ENCODE peak calls at places on chromosomes 1 and 21, in eight cellular contexts. One of them, this sample, is unnamed.

GRCh38 chr1:203057831-203058673 is 27.8 kb downstream of the MYOG start:
- DNase-seq in prostate gland: no peak
- DNase-seq in H1: no peak
- DNase-seq in stomach: no peak
- DNase-seq in HCT116: no peak
- DNase-seq in breast epithelium: no peak
- DNase-seq in sigmoid colon: no peak
- DNase-seq in suprapubic skin: no peak
- DNase-seq in this sample: no peak

GRCh38 chr1:41713141-41713540 is 205.6 kb downstream of the HIVEP3 start:
- DNase-seq in prostate gland: no peak
- DNase-seq in sigmoid colon: no peak
- DNase-seq in HCT116: no peak
- DNase-seq in stomach: no peak
- DNase-seq in H1: no peak
- DNase-seq in breast epithelium: no peak
- DNase-seq in suprapubic skin: no peak
- DNase-seq in this sample: no peak

GRCh38 chr1:145936247-145936646 is 9.0 kb upstream of the RBM8A start:
- DNase-seq in sigmoid colon: no peak
- DNase-seq in breast epithelium: peak; percentile 61
- DNase-seq in prostate gland: no peak
- DNase-seq in HCT116: no peak
- DNase-seq in suprapubic skin: no peak
- DNase-seq in H1: no peak
- DNase-seq in stomach: no peak
- DNase-seq in this sample: no peak

GRCh38 chr1:163875214-163875926 is 553.6 kb downstream of the NUF2 start:
- DNase-seq in suprapubic skin: peak; percentile 74
- DNase-seq in breast epithelium: no peak
- DNase-seq in stomach: no peak
- DNase-seq in H1: no peak
- DNase-seq in prostate gland: no peak
- DNase-seq in sigmoid colon: peak; percentile 79
- DNase-seq in HCT116: no peak
- DNase-seq in this sample: no peak

GRCh38 chr1:182041615-182042014 is 19.9 kb downstream of the ZNF648 start:
- DNase-seq in suprapubic skin: no peak
- DNase-seq in stomach: no peak
- DNase-seq in H1: no peak
- DNase-seq in breast epithelium: no peak
- DNase-seq in sigmoid colon: no peak
- DNase-seq in HCT116: no peak
- DNase-seq in prostate gland: no peak
- DNase-seq in this sample: no peak

GRCh38 chr1:93702102-93702827 is 20.6 kb upstream of the BCAR3 start:
- DNase-seq in prostate gland: no peak
- DNase-seq in suprapubic skin: no peak
- DNase-seq in stomach: no peak
- DNase-seq in HCT116: no peak
- DNase-seq in H1: no peak
- DNase-seq in sigmoid colon: peak; percentile 55
- DNase-seq in breast epithelium: peak; percentile 50
- DNase-seq in this sample: no peak

GRCh38 chr1:64861611-64862010 is 104.7 kb downstream of the JAK1 start:
- DNase-seq in sigmoid colon: no peak
- DNase-seq in HCT116: no peak
- DNase-seq in H1: peak; percentile 62
- DNase-seq in suprapubic skin: no peak
- DNase-seq in prostate gland: no peak
- DNase-seq in stomach: peak; percentile 35
- DNase-seq in breast epithelium: no peak
- DNase-seq in this sample: no peak

GRCh38 chr1:117959364-117959763 is 29.8 kb downstream of the WDR3 start:
- DNase-seq in sigmoid colon: no peak
- DNase-seq in H1: no peak
- DNase-seq in HCT116: no peak
- DNase-seq in suprapubic skin: no peak
- DNase-seq in stomach: no peak
- DNase-seq in prostate gland: no peak
- DNase-seq in breast epithelium: no peak
- DNase-seq in this sample: no peak

GRCh38 chr21:43664358-43664757 is 5.0 kb downstream of the RRP1B start:
- DNase-seq in sigmoid colon: no peak
- DNase-seq in stomach: no peak
- DNase-seq in HCT116: no peak
- DNase-seq in suprapubic skin: no peak
- DNase-seq in breast epithelium: no peak
- DNase-seq in H1: no peak
- DNase-seq in prostate gland: no peak
- DNase-seq in this sample: no peak

GRCh38 chr1:8398677-8399076 is 80.8 kb downstream of the SLC45A1 start:
- DNase-seq in stomach: no peak
- DNase-seq in sigmoid colon: no peak
- DNase-seq in HCT116: no peak
- DNase-seq in breast epithelium: no peak
- DNase-seq in prostate gland: no peak
- DNase-seq in H1: no peak
- DNase-seq in suprapubic skin: no peak
- DNase-seq in this sample: no peak

GRCh38 chr1:37995773-37996379 is 6.1 kb upstream of the SF3A3 start:
- DNase-seq in HCT116: no peak
- DNase-seq in H1: peak; percentile 89
- DNase-seq in prostate gland: no peak
- DNase-seq in suprapubic skin: peak; percentile 94
- DNase-seq in sigmoid colon: peak; percentile 96
- DNase-seq in stomach: peak; percentile 51
- DNase-seq in breast epithelium: peak; percentile 80
- DNase-seq in this sample: peak; percentile 93

GRCh38 chr1:82487778-82488177 is 687.0 kb downstream of the ADGRL2 start:
- DNase-seq in HCT116: no peak
- DNase-seq in prostate gland: no peak
- DNase-seq in suprapubic skin: no peak
- DNase-seq in sigmoid colon: no peak
- DNase-seq in stomach: no peak
- DNase-seq in breast epithelium: no peak
- DNase-seq in H1: no peak
- DNase-seq in this sample: no peak

GRCh38 chr1:15816674-15817073 is 9.2 kb upstream of the UQCRHL start:
- DNase-seq in prostate gland: no peak
- DNase-seq in sigmoid colon: no peak
- DNase-seq in stomach: no peak
- DNase-seq in suprapubic skin: no peak
- DNase-seq in H1: no peak
- DNase-seq in breast epithelium: no peak
- DNase-seq in HCT116: no peak
- DNase-seq in this sample: no peak

GRCh38 chr1:79554620-79555160 is 548.2 kb upstream of the ADGRL4 start:
- DNase-seq in suprapubic skin: no peak
- DNase-seq in breast epithelium: no peak
- DNase-seq in sigmoid colon: no peak
- DNase-seq in prostate gland: no peak
- DNase-seq in stomach: no peak
- DNase-seq in HCT116: no peak
- DNase-seq in H1: no peak
- DNase-seq in this sample: no peak

GRCh38 chr1:223214272-223214807 is 71.3 kb upstream of the TLR5 start:
- DNase-seq in HCT116: no peak
- DNase-seq in stomach: no peak
- DNase-seq in sigmoid colon: no peak
- DNase-seq in suprapubic skin: no peak
- DNase-seq in prostate gland: no peak
- DNase-seq in H1: no peak
- DNase-seq in breast epithelium: no peak
- DNase-seq in this sample: no peak

GRCh38 chr1:204213668-204214662 is at the start of gene GOLT1A:
- DNase-seq in sigmoid colon: peak; percentile 80
- DNase-seq in HCT116: peak; percentile 85
- DNase-seq in prostate gland: peak; percentile 69
- DNase-seq in suprapubic skin: peak; percentile 74
- DNase-seq in breast epithelium: peak; percentile 64
- DNase-seq in H1: peak; percentile 98
- DNase-seq in stomach: peak; percentile 91
- DNase-seq in this sample: no peak

GRCh38 chr1:46183926-46184557 is 7.8 kb upstream of the P3R3URF start:
- DNase-seq in HCT116: no peak
- DNase-seq in breast epithelium: no peak
- DNase-seq in suprapubic skin: no peak
- DNase-seq in prostate gland: no peak
- DNase-seq in H1: no peak
- DNase-seq in stomach: no peak
- DNase-seq in sigmoid colon: no peak
- DNase-seq in this sample: no peak

GRCh38 chr1:201894343-201895119 is 5.8 kb downstream of the SHISA4 start:
- DNase-seq in H1: peak; percentile 77
- DNase-seq in suprapubic skin: no peak
- DNase-seq in stomach: no peak
- DNase-seq in prostate gland: no peak
- DNase-seq in sigmoid colon: no peak
- DNase-seq in breast epithelium: no peak
- DNase-seq in HCT116: no peak
- DNase-seq in this sample: no peak

GRCh38 chr1:201896951-201897391 is 8.3 kb downstream of the SHISA4 start:
- DNase-seq in prostate gland: no peak
- DNase-seq in HCT116: no peak
- DNase-seq in breast epithelium: no peak
- DNase-seq in suprapubic skin: no peak
- DNase-seq in stomach: no peak
- DNase-seq in H1: no peak
- DNase-seq in sigmoid colon: peak; percentile 93
- DNase-seq in this sample: no peak

GRCh38 chr1:201895120-201895665 is 6.5 kb downstream of the SHISA4 start:
- DNase-seq in suprapubic skin: no peak
- DNase-seq in H1: no peak
- DNase-seq in breast epithelium: no peak
- DNase-seq in sigmoid colon: no peak
- DNase-seq in HCT116: no peak
- DNase-seq in stomach: no peak
- DNase-seq in prostate gland: no peak
- DNase-seq in this sample: no peak

GRCh38 chr1:201898240-201898894 is 9.7 kb downstream of the SHISA4 start:
- DNase-seq in suprapubic skin: no peak
- DNase-seq in stomach: no peak
- DNase-seq in sigmoid colon: no peak
- DNase-seq in breast epithelium: no peak
- DNase-seq in H1: no peak
- DNase-seq in prostate gland: no peak
- DNase-seq in HCT116: no peak
- DNase-seq in this sample: no peak

GRCh38 chr1:201895913-201896807 is 7.5 kb downstream of the SHISA4 start:
- DNase-seq in breast epithelium: peak; percentile 84
- DNase-seq in H1: peak; percentile 98
- DNase-seq in stomach: peak; percentile 89
- DNase-seq in HCT116: peak; percentile 78
- DNase-seq in sigmoid colon: peak; percentile 97
- DNase-seq in prostate gland: peak; percentile 81
- DNase-seq in suprapubic skin: peak; percentile 88
- DNase-seq in this sample: peak; percentile 98
- H3K4me3 ChIP-seq in breast epithelium: no peak overlapping the region
- H3K4me3 ChIP-seq in H1: no peak overlapping the region
- H3K4me3 ChIP-seq in stomach: no peak overlapping the region
- H3K4me3 ChIP-seq in HCT116: no peak overlapping the region
- H3K4me3 ChIP-seq in sigmoid colon: no peak overlapping the region
- H3K4me3 ChIP-seq in prostate gland: no peak overlapping the region
- H3K4me3 ChIP-seq in suprapubic skin: no peak overlapping the region
- H3K4me3 ChIP-seq in this sample: no peak overlapping the region

GRCh38 chr1:111737216-111738132 is 1.7 kb downstream of the INKA2 start:
- DNase-seq in HCT116: no peak
- DNase-seq in stomach: no peak
- DNase-seq in breast epithelium: no peak
- DNase-seq in sigmoid colon: no peak
- DNase-seq in suprapubic skin: no peak
- DNase-seq in prostate gland: no peak
- DNase-seq in H1: no peak
- DNase-seq in this sample: no peak

GRCh38 chr1:111739222-111739983 is at the start of gene INKA2:
- DNase-seq in breast epithelium: peak; percentile 83
- DNase-seq in suprapubic skin: peak; percentile 94
- DNase-seq in stomach: peak; percentile 91
- DNase-seq in prostate gland: peak; percentile 88
- DNase-seq in HCT116: peak; percentile 74
- DNase-seq in sigmoid colon: peak; percentile 96
- DNase-seq in H1: peak; percentile 91
- DNase-seq in this sample: peak; percentile 97

GRCh38 chr1:111738436-111739221 is 566 bp downstream of the INKA2 start:
- DNase-seq in H1: peak; percentile 84
- DNase-seq in HCT116: peak; percentile 49
- DNase-seq in breast epithelium: peak; percentile 66
- DNase-seq in suprapubic skin: peak; percentile 85
- DNase-seq in prostate gland: peak; percentile 74
- DNase-seq in stomach: peak; percentile 69
- DNase-seq in sigmoid colon: peak; percentile 90
- DNase-seq in this sample: no peak

GRCh38 chr1:111738133-111738435 is 1.1 kb downstream of the INKA2 start:
- DNase-seq in suprapubic skin: no peak
- DNase-seq in prostate gland: no peak
- DNase-seq in sigmoid colon: no peak
- DNase-seq in breast epithelium: no peak
- DNase-seq in HCT116: no peak
- DNase-seq in stomach: no peak
- DNase-seq in H1: no peak
- DNase-seq in this sample: no peak

GRCh38 chr1:111739984-111740765 is 980 bp upstream of the INKA2 start:
- DNase-seq in breast epithelium: no peak
- DNase-seq in suprapubic skin: peak; percentile 83
- DNase-seq in H1: peak; percentile 87
- DNase-seq in sigmoid colon: peak; percentile 93
- DNase-seq in prostate gland: peak; percentile 56
- DNase-seq in stomach: peak; percentile 69
- DNase-seq in HCT116: no peak
- DNase-seq in this sample: no peak
- TF ChIP-seq POLR2AphosphoS5 in breast epithelium: no peak
- TF ChIP-seq POLR2AphosphoS5 in suprapubic skin: no peak
- TF ChIP-seq POLR2AphosphoS5 in H1: no peak
- TF ChIP-seq POLR2AphosphoS5 in sigmoid colon: no peak
- TF ChIP-seq POLR2AphosphoS5 in prostate gland: no peak
- TF ChIP-seq POLR2AphosphoS5 in stomach: no peak
- TF ChIP-seq POLR2AphosphoS5 in HCT116: no peak
- TF ChIP-seq POLR2AphosphoS5 in this sample: peak; percentile 43

GRCh38 chr1:151254217-151255213 is at the start of gene PSMD4:
- DNase-seq in suprapubic skin: peak; percentile 97
- DNase-seq in breast epithelium: peak; percentile 95
- DNase-seq in prostate gland: peak; percentile 94
- DNase-seq in HCT116: peak; percentile 94
- DNase-seq in stomach: peak; percentile 94
- DNase-seq in sigmoid colon: peak; percentile 98
- DNase-seq in H1: peak; percentile 94
- DNase-seq in this sample: peak; percentile 98
- TF ChIP-seq POLR2A in suprapubic skin: no peak
- TF ChIP-seq POLR2A in breast epithelium: peak; percentile 92
- TF ChIP-seq POLR2A in prostate gland: peak; percentile 72
- TF ChIP-seq POLR2A in HCT116: peak; percentile 84
- TF ChIP-seq POLR2A in stomach: no peak
- TF ChIP-seq POLR2A in sigmoid colon: peak; percentile 80
- TF ChIP-seq POLR2A in H1: peak; percentile 98
- TF ChIP-seq POLR2A in this sample: peak; percentile 81

GRCh38 chr1:229275005-229275404 is 4.1 kb downstream of the RAB4A start:
- DNase-seq in stomach: no peak
- DNase-seq in sigmoid colon: no peak
- DNase-seq in breast epithelium: no peak
- DNase-seq in prostate gland: no peak
- DNase-seq in HCT116: no peak
- DNase-seq in H1: no peak
- DNase-seq in suprapubic skin: no peak
- DNase-seq in this sample: peak; percentile 37
- H3K4me3 ChIP-seq in stomach: no peak overlapping the region
- H3K4me3 ChIP-seq in sigmoid colon: no peak overlapping the region
- H3K4me3 ChIP-seq in breast epithelium: no peak overlapping the region
- H3K4me3 ChIP-seq in prostate gland: no peak overlapping the region
- H3K4me3 ChIP-seq in HCT116: no peak overlapping the region
- H3K4me3 ChIP-seq in H1: no peak overlapping the region
- H3K4me3 ChIP-seq in suprapubic skin: no peak overlapping the region
- H3K4me3 ChIP-seq in this sample: no peak overlapping the region

GRCh38 chr1:47875831-47876586 is 121.2 kb downstream of the TRABD2B start:
- DNase-seq in HCT116: no peak
- DNase-seq in sigmoid colon: no peak
- DNase-seq in prostate gland: no peak
- DNase-seq in breast epithelium: no peak
- DNase-seq in stomach: no peak
- DNase-seq in H1: no peak
- DNase-seq in suprapubic skin: no peak
- DNase-seq in this sample: no peak
- TF ChIP-seq POLR2AphosphoS5 in HCT116: no peak
- TF ChIP-seq POLR2AphosphoS5 in sigmoid colon: peak; percentile 74
- TF ChIP-seq POLR2AphosphoS5 in prostate gland: no peak
- TF ChIP-seq POLR2AphosphoS5 in breast epithelium: no peak
- TF ChIP-seq POLR2AphosphoS5 in stomach: no peak
- TF ChIP-seq POLR2AphosphoS5 in H1: no peak
- TF ChIP-seq POLR2AphosphoS5 in suprapubic skin: no peak
- TF ChIP-seq POLR2AphosphoS5 in this sample: no peak